ENCODE peak calls at places on chromosomes 11 and 22, in six cellular contexts. One of them, this sample, is unnamed.

GRCh38 chr11:112172362-112172994 is 2.8 kb upstream of the BCO2 start:
- DNase-seq in T-helper 9 cell: no peak
- DNase-seq in NCI-H2029: no peak
- DNase-seq in activated CD4-positive, alpha-beta T cell treated with anti-CD3 and anti-CD28 coated beads for 48 hours: no peak
- DNase-seq in AG09309: no peak
- DNase-seq in NCI-H1105 treated with DMSO at 0.1 percent for 48 hours: no peak
- DNase-seq in this sample: no peak

GRCh38 chr11:77148963-77149715 is 21.1 kb downstream of the MYO7A start:
- DNase-seq in T-helper 9 cell: no peak
- DNase-seq in NCI-H2029: no peak
- DNase-seq in activated CD4-positive, alpha-beta T cell treated with anti-CD3 and anti-CD28 coated beads for 48 hours: no peak
- DNase-seq in AG09309: no peak
- DNase-seq in NCI-H1105 treated with DMSO at 0.1 percent for 48 hours: no peak
- DNase-seq in this sample: no peak

GRCh38 chr11:60307507-60308195 is 19.4 kb upstream of the MS4A6E start:
- DNase-seq in T-helper 9 cell: no peak
- DNase-seq in NCI-H2029: no peak
- DNase-seq in activated CD4-positive, alpha-beta T cell treated with anti-CD3 and anti-CD28 coated beads for 48 hours: peak; percentile 32
- DNase-seq in AG09309: no peak
- DNase-seq in NCI-H1105 treated with DMSO at 0.1 percent for 48 hours: no peak
- DNase-seq in this sample: peak; percentile 60

GRCh38 chr11:41788177-41788576 is 328.7 kb upstream of the LRRC4C start:
- DNase-seq in T-helper 9 cell: no peak
- DNase-seq in NCI-H2029: no peak
- DNase-seq in activated CD4-positive, alpha-beta T cell treated with anti-CD3 and anti-CD28 coated beads for 48 hours: no peak
- DNase-seq in AG09309: no peak
- DNase-seq in NCI-H1105 treated with DMSO at 0.1 percent for 48 hours: no peak
- DNase-seq in this sample: no peak

GRCh38 chr11:86476109-86476861 is 101.6 kb downstream of the CCDC81 start:
- DNase-seq in T-helper 9 cell: no peak
- DNase-seq in NCI-H2029: no peak
- DNase-seq in activated CD4-positive, alpha-beta T cell treated with anti-CD3 and anti-CD28 coated beads for 48 hours: no peak
- DNase-seq in AG09309: no peak
- DNase-seq in NCI-H1105 treated with DMSO at 0.1 percent for 48 hours: no peak
- DNase-seq in this sample: no peak

GRCh38 chr11:130897262-130898182 is 18.8 kb downstream of the SNX19 start:
- DNase-seq in T-helper 9 cell: no peak
- DNase-seq in NCI-H2029: no peak
- DNase-seq in activated CD4-positive, alpha-beta T cell treated with anti-CD3 and anti-CD28 coated beads for 48 hours: no peak
- DNase-seq in AG09309: peak; percentile 92
- DNase-seq in NCI-H1105 treated with DMSO at 0.1 percent for 48 hours: no peak
- DNase-seq in this sample: no peak

GRCh38 chr22:49015993-49016908 is 811.4 kb downstream of the BRD1 start:
- DNase-seq in T-helper 9 cell: no peak
- DNase-seq in NCI-H2029: no peak
- DNase-seq in activated CD4-positive, alpha-beta T cell treated with anti-CD3 and anti-CD28 coated beads for 48 hours: no peak
- DNase-seq in AG09309: no peak
- DNase-seq in NCI-H1105 treated with DMSO at 0.1 percent for 48 hours: no peak
- DNase-seq in this sample: no peak

GRCh38 chr11:17063171-17064002 is 14.1 kb downstream of the RPS13 start:
- DNase-seq in T-helper 9 cell: peak; percentile 24
- DNase-seq in NCI-H2029: peak; percentile 16
- DNase-seq in activated CD4-positive, alpha-beta T cell treated with anti-CD3 and anti-CD28 coated beads for 48 hours: peak; percentile 78
- DNase-seq in AG09309: no peak
- DNase-seq in NCI-H1105 treated with DMSO at 0.1 percent for 48 hours: no peak
- DNase-seq in this sample: peak; percentile 77